ENCODE peak calls at places on chromosomes 6 and 20, in four cellular contexts. U, T, B and K are unnamed samples.

GRCh38 chr6:129370268-129370916 is 339.6 kb downstream of the ARHGAP18 start:
- DNase-seq in U (peak; percentile 71), T (peak; percentile 68), B (peak; percentile 66), K (peak; percentile 77)

GRCh38 chr6:82197784-82198183 is 49.8 kb downstream of the IBTK start:
- DNase-seq in U (no peak), T (no peak), B (no peak), K (no peak)

GRCh38 chr6:75993236-75994162 is 79.0 kb downstream of the IMPG1 start:
- DNase-seq in U (peak; percentile 71), T (no peak), B (no peak), K (no peak)

GRCh38 chr6:15400572-15401004 is 154.7 kb downstream of the JARID2 start:
- DNase-seq in U (peak; percentile 64), T (peak; percentile 58), B (peak; percentile 42), K (no peak)

GRCh38 chr6:63817492-63818050 is 182.0 kb downstream of the PHF3 start:
- DNase-seq in U (no peak), T (no peak), B (no peak), K (no peak)

GRCh38 chr20:31718952-31719643 is 3.6 kb downstream of the BCL2L1 start:
- DNase-seq in U (peak; percentile 40), T (no peak), B (peak; percentile 87), K (no peak)

GRCh38 chr6:49582529-49582928 is 32.1 kb downstream of the C6orf141 start:
- DNase-seq in U (no peak), T (no peak), B (no peak), K (no peak)

GRCh38 chr20:35271904-35272303 is 6.0 kb downstream of the MMP24OS start:
- DNase-seq in U (no peak), T (peak; percentile 79), B (no peak), K (no peak)

GRCh38 chr20:1894471-1894950 is 696 bp upstream of the SIRPA start:
- DNase-seq in U (no peak), T (peak; percentile 82), B (peak; percentile 62), K (no peak)

GRCh38 chr20:2108987-2109386 is 7.4 kb downstream of the STK35 start:
- DNase-seq in U (no peak), T (peak; percentile 90), B (peak; percentile 90), K (no peak)

GRCh38 chr6:106667022-106667402 is 37.6 kb downstream of the QRSL1 start:
- DNase-seq in U (no peak), T (no peak), B (no peak), K (no peak)
- TF ChIP-seq EZH2 in U (no peak), T (no peak), B (no peak), K (no peak)

GRCh38 chr6:148969679-148970078 is 222.8 kb downstream of the UST start:
- DNase-seq in U (peak; percentile 49), T (peak; percentile 93), B (no peak), K (no peak)
- H3K27ac ChIP-seq in U (peak overlapping the region; percentile 68), T (peak overlapping the region; percentile 96), B (no peak overlapping the region), K (no peak overlapping the region)

GRCh38 chr6:139990287-139990686 is 615.8 kb upstream of the CITED2 start:
- DNase-seq in U (no peak), T (no peak), B (no peak), K (no peak)

GRCh38 chr6:139987091-139987490 is 612.6 kb upstream of the CITED2 start:
- DNase-seq in U (no peak), T (no peak), B (no peak), K (no peak)

GRCh38 chr6:139996253-139996834 is 621.9 kb upstream of the CITED2 start:
- DNase-seq in U (peak; percentile 62), T (peak; percentile 13), B (no peak), K (no peak)

GRCh38 chr6:139988702-139989101 is 614.3 kb upstream of the CITED2 start:
- DNase-seq in U (no peak), T (peak; percentile 17), B (no peak), K (no peak)

GRCh38 chr6:139990865-139991264 is 616.4 kb upstream of the CITED2 start:
- DNase-seq in U (no peak), T (peak; percentile 29), B (no peak), K (no peak)
- TF ChIP-seq EZH2 in U (no peak), T (no peak), B (no peak), K (no peak)

GRCh38 chr6:163413054-163413344 is 1.5 kb upstream of the QKI start:
- DNase-seq in U (no peak), T (no peak), B (no peak), K (no peak)

GRCh38 chr6:163412345-163412744 is 2.2 kb upstream of the QKI start:
- DNase-seq in U (no peak), T (peak; percentile 22), B (no peak), K (no peak)

GRCh38 chr6:163408352-163408991 is 6.0 kb upstream of the QKI start:
- DNase-seq in U (no peak), T (no peak), B (no peak), K (no peak)

GRCh38 chr6:163406830-163407229 is 7.7 kb upstream of the QKI start:
- DNase-seq in U (no peak), T (no peak), B (no peak), K (no peak)

GRCh38 chr6:163409712-163410111 is 4.8 kb upstream of the QKI start:
- DNase-seq in U (no peak), T (no peak), B (no peak), K (no peak)
- H3K27ac ChIP-seq in U (no peak overlapping the region), T (no peak overlapping the region), B (no peak overlapping the region), K (no peak overlapping the region)